ENCODE peak calls at places on chromosomes 3 and 15, in five cellular contexts. E is uterus, B is adrenal gland, V is heart left ventricle, G is Peyer's patch. N is an unnamed sample.

GRCh38 chr3:39038165-39038564 is 13.6 kb downstream of the SCN11A start:
- DNase-seq in V (no peak), G (no peak), B (no peak), E (no peak), N (no peak)

GRCh38 chr3:184896336-184896735 is 84.4 kb downstream of the VPS8 start:
- DNase-seq in B (no peak), G (no peak), E (no peak), V (no peak), N (no peak)

GRCh38 chr15:69317392-69317841 is 18.7 kb downstream of the PAQR5 start:
- DNase-seq in G (no peak), B (no peak), V (no peak), E (no peak), N (no peak)

GRCh38 chr3:111895079-111895478 is 36.0 kb downstream of the PHLDB2 start:
- DNase-seq in B (no peak), G (no peak), V (no peak), E (no peak), N (no peak)

GRCh38 chr3:53702776-53703175 is 143.4 kb downstream of the CHDH start:
- DNase-seq in E (no peak), V (no peak), B (no peak), G (no peak), N (no peak)

GRCh38 chr3:149657458-149657795 is 398 bp downstream of the WWTR1 start:
- DNase-seq in B (no peak), G (no peak), E (peak), V (peak), N (no peak)

GRCh38 chr3:11569156-11569741 is 74.5 kb downstream of the VGLL4 start:
- DNase-seq in G (no peak), V (no peak), E (peak), B (no peak), N (no peak)

GRCh38 chr3:151383956-151384355 is 597 bp downstream of the P2RY12 start:
- DNase-seq in E (no peak), B (no peak), G (no peak), V (no peak), N (no peak)

GRCh38 chr3:113747719-113748046 is 848 bp downstream of the ATP6V1A start:
- DNase-seq in G (no peak), E (no peak), V (no peak), B (no peak), N (no peak)

GRCh38 chr15:66785637-66786036 is 83.6 kb downstream of the SMAD6 start:
- DNase-seq in G (no peak), E (no peak), V (no peak), B (no peak), N (no peak)

DNA sequence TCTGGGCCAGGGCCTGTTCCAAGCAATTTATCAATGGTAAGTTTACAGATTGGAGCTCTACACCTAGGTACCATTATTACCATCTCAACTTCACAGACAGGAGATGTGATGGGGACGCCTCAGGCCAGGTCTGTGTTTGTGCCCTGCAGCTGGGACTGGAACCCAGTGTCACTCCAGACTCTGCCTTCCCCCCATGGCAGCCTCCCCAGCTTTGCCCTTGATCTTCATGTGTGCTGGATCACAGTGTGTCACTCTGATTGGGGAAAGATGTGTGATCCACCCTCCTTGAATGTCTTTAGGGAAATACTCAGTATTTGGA is 59.6 kb downstream of the MGLL start:
- DNase-seq in V (no peak), E (no peak), G (no peak), B (no peak), N (no peak)
- TF ChIP-seq POLR2A in V (no peak), E (no peak), G (no peak), B (no peak), N (no peak)

DNA sequence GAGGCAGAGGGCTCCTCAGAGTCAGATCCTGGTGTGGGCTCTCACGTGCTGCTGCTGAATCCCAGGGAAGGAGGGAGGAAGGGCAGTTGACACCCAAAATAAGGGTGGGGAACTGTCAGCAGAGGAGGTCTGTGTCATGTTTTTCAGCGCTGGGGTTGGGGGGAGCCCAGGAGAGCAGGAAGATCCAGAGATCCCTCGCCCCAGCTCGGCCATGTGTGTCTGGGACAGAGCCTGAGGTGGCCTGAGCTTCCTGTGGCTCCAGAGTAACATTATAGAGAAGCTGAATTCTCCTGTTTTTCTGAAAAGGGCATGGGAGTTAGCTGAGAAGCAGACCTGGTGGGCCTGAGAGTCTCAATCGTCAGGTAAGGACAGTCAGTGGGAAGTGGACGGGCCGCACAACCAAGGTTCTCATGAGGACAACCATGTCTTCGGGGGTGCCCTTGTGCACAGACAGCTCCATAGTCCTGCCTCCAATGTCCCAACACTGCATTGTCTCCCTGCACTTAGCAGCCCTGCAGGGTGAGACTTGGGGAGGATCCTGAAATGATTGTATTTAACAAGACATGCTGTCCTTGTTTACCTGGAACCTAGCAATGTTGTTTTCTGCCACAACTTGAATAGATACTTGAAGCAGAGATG is 18.4 kb downstream of the UMPS start:
- DNase-seq in E (no peak), G (no peak), B (no peak), V (no peak), N (no peak)
- TF ChIP-seq POLR2A in E (no peak), G (no peak), B (no peak), V (no peak), N (no peak)

DNA sequence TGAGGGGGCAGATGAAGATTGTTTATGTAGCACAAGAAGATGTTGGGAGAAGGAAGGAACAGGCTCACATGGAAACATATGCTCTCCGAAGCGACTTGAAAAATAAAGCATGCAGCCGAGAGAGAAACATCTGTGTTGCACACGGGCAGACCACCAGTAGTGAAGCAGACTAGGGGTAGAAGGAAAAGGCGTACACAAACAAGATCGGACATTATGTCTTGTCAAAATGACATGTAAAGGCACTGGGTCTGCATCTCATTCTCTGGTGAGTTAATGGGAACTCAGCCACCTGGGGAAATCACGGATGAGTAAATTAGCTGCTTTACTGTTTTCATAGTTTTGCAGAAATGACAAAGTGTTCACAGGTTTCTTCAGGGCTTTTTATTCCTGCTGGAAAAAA is 356.4 kb downstream of the ZIC4 start:
- DNase-seq in G (no peak), E (no peak), B (no peak), V (no peak), N (no peak)
- TF ChIP-seq POLR2A in G (no peak), E (no peak), B (no peak), V (no peak), N (no peak)

GRCh38 chr15:101137312-101137940 is 114.4 kb downstream of the CHSY1 start:
- DNase-seq in B (no peak), E (no peak), V (no peak), G (no peak), N (no peak)
- TF ChIP-seq POLR2A in B (no peak), E (no peak), V (no peak), G (no peak), N (no peak)

GRCh38 chr3:4985330-4986174 is 6.3 kb downstream of the BHLHE40 start:
- DNase-seq in G (no peak), V (peak), E (peak), B (peak), N (no peak)
- TF ChIP-seq POLR2A in G (no peak), V (no peak), E (no peak), B (no peak), N (peak)

GRCh38 chr3:120349819-120350125 is 618 bp upstream of the LRRC58 start:
- DNase-seq in V (no peak), G (no peak), E (no peak), B (no peak), N (no peak)

GRCh38 chr3:120350431-120350941 is 1.3 kb upstream of the LRRC58 start:
- DNase-seq in E (peak), V (no peak), B (peak), G (no peak), N (no peak)

GRCh38 chr3:120352017-120352416 is 2.9 kb upstream of the LRRC58 start:
- DNase-seq in B (no peak), V (no peak), E (no peak), G (no peak), N (no peak)

GRCh38 chr3:120348065-120348980 is 831 bp downstream of the LRRC58 start:
- DNase-seq in G (peak), B (no peak), V (no peak), E (no peak), N (peak)

DNA sequence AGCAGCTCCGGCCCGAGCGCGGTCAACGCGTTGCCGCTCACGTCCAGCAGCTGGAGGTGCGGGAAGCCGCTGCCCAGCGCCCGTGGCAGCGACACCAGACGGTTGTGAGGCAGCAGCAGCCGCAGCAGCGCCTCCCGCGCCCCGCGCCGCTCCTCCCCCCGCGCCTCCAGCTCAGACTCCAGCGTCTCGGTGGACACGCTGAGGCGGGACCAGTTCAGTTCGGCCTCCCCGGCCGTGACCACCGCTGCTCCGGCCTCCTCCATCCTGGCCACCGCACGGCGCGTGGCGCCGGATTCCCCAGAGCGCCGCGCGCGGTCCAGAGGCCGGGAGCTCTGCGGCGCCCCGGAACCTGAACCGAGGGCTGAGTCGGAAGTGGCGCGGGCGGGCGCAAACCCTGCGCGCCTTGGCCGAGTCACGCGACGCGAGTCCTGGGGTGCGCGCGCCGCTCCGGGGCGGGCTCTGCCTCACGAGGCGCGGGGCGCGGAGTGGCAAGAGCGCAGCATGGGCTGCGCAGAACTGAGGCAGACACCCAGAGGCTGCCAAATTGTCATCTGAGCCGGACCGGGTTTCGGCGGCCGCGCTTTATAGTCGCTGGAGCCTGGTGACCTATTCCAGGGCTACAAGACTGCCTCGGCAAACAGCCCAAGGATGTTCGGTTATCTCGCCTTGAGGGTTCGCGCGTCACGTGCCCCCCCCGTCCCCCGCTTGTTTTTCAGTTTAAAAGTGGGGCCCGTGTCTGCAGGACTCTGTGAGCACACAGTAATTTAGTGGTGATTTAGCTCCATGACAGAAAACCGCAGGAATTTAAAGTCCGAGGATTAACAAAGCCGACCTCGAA is at the start of gene LRRC58:
- DNase-seq in V (peak), G (peak), E (peak), B (peak), N (peak)
- TF ChIP-seq POLR2A in V (peak), G (peak), E (peak), B (peak), N (peak)

GRCh38 chr3:106006571-106006970 is 137.8 kb upstream of the CBLB start:
- DNase-seq in V (no peak), E (no peak), B (no peak), G (no peak), N (no peak)
- TF ChIP-seq POLR2A in V (no peak), E (no peak), B (no peak), G (no peak), N (no peak)

DNA sequence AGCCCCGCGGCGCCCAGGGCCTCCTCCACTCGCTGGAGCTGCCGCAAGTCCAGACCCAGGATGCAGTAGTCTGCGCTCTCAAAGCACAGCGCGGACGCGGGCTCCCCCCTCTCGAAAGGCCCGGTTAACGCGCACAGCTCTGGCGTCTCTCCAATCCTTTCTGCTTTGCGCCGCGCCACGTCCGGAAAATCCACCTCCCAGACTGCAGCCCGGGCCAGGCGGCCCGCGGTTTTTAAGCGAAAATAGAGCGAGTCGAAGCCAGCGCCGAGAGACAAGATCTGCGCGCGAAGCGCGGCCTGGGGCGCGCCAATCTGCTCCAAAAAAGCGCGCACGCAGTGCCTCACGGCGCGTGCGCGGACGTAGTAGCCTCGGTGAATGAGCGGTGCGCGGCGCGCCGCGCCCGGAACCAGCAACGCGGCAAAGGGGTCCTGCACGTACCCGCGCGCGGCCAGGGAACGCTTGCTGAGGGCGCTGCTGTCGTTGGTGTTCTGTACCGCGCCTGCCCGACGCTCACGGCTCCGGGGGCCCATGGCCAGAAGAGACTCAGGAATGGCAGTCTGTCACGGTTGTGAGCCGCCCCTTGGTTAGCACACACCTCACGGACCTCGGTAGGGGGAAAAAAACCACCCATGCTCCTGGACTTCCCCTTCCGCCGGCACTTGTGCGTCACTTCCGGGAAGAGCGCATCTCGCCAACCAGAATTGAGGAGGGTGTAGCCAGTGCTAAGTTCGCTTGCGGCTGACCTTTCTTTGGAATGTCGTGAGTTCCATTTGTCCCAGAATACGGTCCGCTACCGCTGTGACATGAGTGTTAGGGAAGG is at the start of gene LCMT2:
- DNase-seq in V (peak), B (peak), G (peak), E (peak), N (peak)
- TF ChIP-seq POLR2A in V (no peak), B (peak), G (peak), E (no peak), N (peak)

N was measured in H54.